ENCODE peak calls at places on chromosomes 6 and 20, in ten cellular contexts. Q is AG10803, O is hepatocyte, Y is GM13976, P is astrocyte of the spinal cord, W is choroid plexus epithelial cell, Z is cardiac muscle cell, G is BJ, K is H9, B is fibroblast of mammary gland. E is an unnamed sample.

GRCh38 chr6:134115715-134116074 is 63.3 kb upstream of the SLC2A12 start:
- DNase-seq in Q (no peak), O (no peak), Y (no peak), P (no peak), W (no peak), Z (no peak), G (no peak), K (no peak), B (no peak), E (no peak)

GRCh38 chr20:2699775-2700413 is 7.3 kb downstream of the EBF4 start:
- DNase-seq in Q (no peak), O (no peak), Y (no peak), P (no peak), W (no peak), Z (no peak), G (no peak), K (no peak), B (no peak), E (no peak)

GRCh38 chr6:19759117-19759880 is 77.9 kb upstream of the ID4 start:
- DNase-seq in Q (peak), O (no peak), Y (no peak), P (peak), W (peak), Z (no peak), G (peak), K (no peak), B (peak), E (peak)

GRCh38 chr20:19802492-19803158 is 44.6 kb downstream of the RIN2 start:
- DNase-seq in Q (no peak), O (peak), Y (no peak), P (peak), W (no peak), Z (peak), G (no peak), K (peak), B (no peak), E (no peak)

GRCh38 chr20:2301164-2301622 is 5.4 kb downstream of the TGM3 start:
- DNase-seq in Q (peak), O (peak), Y (peak), P (no peak), W (no peak), Z (no peak), G (no peak), K (no peak), B (peak), E (peak)

GRCh38 chr20:699811-700338 is 24.3 kb upstream of the SCRT2 start:
- DNase-seq in Q (no peak), O (no peak), Y (no peak), P (no peak), W (no peak), Z (peak), G (no peak), K (peak), B (no peak), E (no peak)

GRCh38 chr6:131982740-131983259 is 31.6 kb upstream of the CCN2 start:
- DNase-seq in Q (peak), O (no peak), Y (no peak), P (peak), W (peak), Z (no peak), G (peak), K (no peak), B (peak), E (peak)

GRCh38 chr6:11277275-11278206 is 45.1 kb upstream of the NEDD9 start:
- DNase-seq in Q (peak), O (peak), Y (peak), P (peak), W (peak), Z (peak), G (peak), K (peak), B (peak), E (peak)

GRCh38 chr20:57680131-57680716 is 29.6 kb downstream of the PMEPA1 start:
- DNase-seq in Q (peak), O (no peak), Y (peak), P (no peak), W (peak), Z (peak), G (no peak), K (no peak), B (no peak), E (no peak)

GRCh38 chr6:137917518-137917917 is 50.5 kb downstream of the TNFAIP3 start:
- DNase-seq in Q (no peak), O (no peak), Y (no peak), P (no peak), W (no peak), Z (no peak), G (no peak), K (no peak), B (no peak), E (no peak)

GRCh38 chr20:49595811-49596545 is 28.0 kb upstream of the PTGIS start:
- DNase-seq in Q (peak), O (no peak), Y (peak), P (peak), W (peak), Z (no peak), G (no peak), K (no peak), B (peak), E (peak)

GRCh38 chr6:22149501-22150490 is 147.0 kb downstream of the PRL start:
- DNase-seq in Q (no peak), O (peak), Y (no peak), P (peak), W (peak), Z (peak), G (no peak), K (no peak), B (no peak), E (no peak)

GRCh38 chr6:71288228-71289038 is at the start of gene OGFRL1:
- DNase-seq in Q (peak), O (peak), Y (peak), P (peak), W (peak), Z (peak), G (no peak), K (peak), B (peak), E (peak)
- TF ChIP-seq CTCF in Q (no peak), O (no peak), Y (peak), P (no peak), W (no peak), Z (no peak), G (no peak), K (no peak), B (no peak), E (no peak)

DNA sequence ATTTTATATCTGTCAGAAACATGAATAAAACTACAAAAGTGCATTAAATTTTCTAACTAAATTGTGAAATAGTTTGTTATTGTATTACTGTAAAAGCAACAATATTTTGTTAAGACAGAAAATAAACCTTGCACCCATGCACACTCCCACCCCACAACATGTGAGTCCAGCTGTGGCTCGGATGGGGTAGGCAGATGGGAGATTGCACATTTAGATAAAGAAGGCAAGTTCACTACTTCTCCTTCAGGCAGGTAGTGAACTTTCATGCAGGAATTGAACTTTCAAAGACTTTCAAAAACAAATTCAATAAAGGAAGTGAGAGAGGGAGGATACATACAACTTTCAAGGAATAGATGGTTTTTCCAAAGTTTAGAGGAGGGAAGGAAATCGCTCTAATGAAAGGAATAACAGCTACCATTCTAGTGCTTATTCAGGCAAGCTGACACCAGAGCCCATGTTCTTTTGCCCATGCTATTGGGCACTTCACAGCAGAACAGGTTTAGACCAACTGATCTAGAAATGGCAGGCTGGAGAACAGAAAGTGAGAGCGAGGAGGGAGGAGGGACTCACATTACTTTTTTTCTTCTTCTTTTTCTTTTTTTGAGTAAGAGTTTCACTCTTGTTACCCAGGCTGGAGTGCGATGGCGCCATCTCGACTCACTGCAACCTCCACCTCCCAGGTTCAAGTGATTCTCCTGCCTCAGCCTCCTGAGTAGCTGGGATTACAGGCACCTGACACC is 28.5 kb downstream of the SF3B5 start:
- DNase-seq in Q (no peak), O (no peak), Y (peak), P (no peak), W (no peak), Z (no peak), G (no peak), K (no peak), B (no peak), E (no peak)
- TF ChIP-seq CTCF in Q (no peak), O (no peak), Y (no peak), P (no peak), W (no peak), Z (no peak), G (no peak), K (no peak), B (no peak), E (no peak)

GRCh38 chr6:39791850-39792500 is at the start of gene DAAM2:
- DNase-seq in Q (peak), O (peak), Y (no peak), P (peak), W (peak), Z (peak), G (no peak), K (peak), B (peak), E (no peak)
- TF ChIP-seq CTCF in Q (peak), O (peak), Y (no peak), P (peak), W (peak), Z (peak), G (peak), K (peak), B (peak), E (peak)

GRCh38 chr6:47073125-47074110 is 31.3 kb upstream of the ADGRF1 start:
- DNase-seq in Q (no peak), O (no peak), Y (no peak), P (no peak), W (peak), Z (no peak), G (no peak), K (no peak), B (no peak), E (no peak)
- TF ChIP-seq CTCF in Q (peak), O (peak), Y (no peak), P (peak), W (peak), Z (peak), G (peak), K (peak), B (peak), E (peak)

DNA sequence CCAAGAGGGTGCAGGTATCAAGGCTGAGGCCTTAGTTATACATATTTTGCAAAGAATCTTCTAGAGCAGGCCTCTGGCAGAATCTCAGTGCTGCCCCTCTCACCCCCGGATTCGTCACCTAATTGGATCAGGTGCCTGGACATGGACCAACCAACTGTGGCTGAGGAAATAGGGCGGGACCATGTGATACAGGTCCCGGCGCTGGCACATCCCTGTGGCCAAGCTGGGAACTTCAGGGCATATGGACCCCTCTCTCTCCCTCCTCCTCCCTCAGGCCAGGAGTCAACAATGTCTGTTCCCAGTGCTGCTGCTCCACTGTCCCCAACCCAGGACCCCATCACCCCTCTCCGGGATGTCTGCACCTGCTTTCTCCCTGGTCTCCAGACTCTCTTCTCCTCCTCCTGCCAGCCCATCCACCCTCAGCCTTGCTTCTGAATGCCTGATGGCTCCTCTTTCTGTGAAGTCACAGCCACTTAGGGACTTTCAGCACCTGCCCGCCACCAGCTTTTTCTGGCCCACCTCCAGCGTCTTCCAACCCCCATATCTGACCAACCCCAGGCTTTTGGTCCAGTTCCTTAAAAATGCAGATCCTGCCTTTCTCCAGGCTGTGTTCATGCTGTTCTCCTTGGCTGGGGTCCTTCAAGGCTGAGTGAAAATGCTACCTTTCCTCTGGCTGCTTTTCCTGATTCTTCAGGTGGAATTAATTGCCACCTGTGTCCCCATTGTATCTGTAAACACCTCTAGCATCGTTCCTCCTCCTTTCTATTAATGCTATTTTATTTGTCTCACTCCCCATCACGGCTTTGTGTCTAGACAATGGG is 19.0 kb upstream of the MLN start:
- DNase-seq in Q (no peak), O (no peak), Y (no peak), P (no peak), W (peak), Z (peak), G (no peak), K (peak), B (peak), E (no peak)
- TF ChIP-seq CTCF in Q (peak), O (peak), Y (no peak), P (peak), W (peak), Z (peak), G (peak), K (peak), B (peak), E (peak)

GRCh38 chr20:51028616-51029263 is 5.8 kb upstream of the KCNG1 start:
- DNase-seq in Q (no peak), O (no peak), Y (no peak), P (no peak), W (no peak), Z (no peak), G (no peak), K (no peak), B (no peak), E (no peak)
- TF ChIP-seq CTCF in Q (no peak), O (no peak), Y (no peak), P (no peak), W (no peak), Z (no peak), G (no peak), K (no peak), B (no peak), E (no peak)

DNA sequence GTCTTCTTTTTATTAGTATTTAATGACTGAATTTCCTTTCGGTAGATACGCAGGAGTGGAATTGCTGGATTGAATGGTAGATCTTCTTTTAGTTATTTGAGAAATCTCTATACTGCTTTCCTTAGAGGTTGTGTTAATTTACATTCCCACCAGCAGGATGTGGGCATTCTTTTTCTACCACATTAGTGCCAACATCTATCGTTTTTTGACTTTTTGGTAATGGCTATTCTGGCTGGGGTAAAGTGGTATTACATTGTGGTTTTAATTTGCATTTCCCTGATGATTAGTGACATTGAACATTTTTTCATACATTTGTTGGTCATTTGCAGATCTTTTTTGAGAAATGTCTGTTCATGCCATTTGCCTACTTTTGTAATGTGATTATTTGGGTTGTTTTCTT is 37.1 kb downstream of the SUMO4 start:
- DNase-seq in Q (no peak), O (no peak), Y (no peak), P (no peak), W (no peak), Z (no peak), G (no peak), K (no peak), B (no peak), E (no peak)
- TF ChIP-seq CTCF in Q (no peak), O (no peak), Y (no peak), P (no peak), W (no peak), Z (no peak), G (peak), K (no peak), B (no peak), E (peak)

GRCh38 chr20:62415354-62416111 is 8.4 kb upstream of the CABLES2 start:
- DNase-seq in Q (no peak), O (no peak), Y (no peak), P (no peak), W (no peak), Z (no peak), G (no peak), K (no peak), B (no peak), E (no peak)

GRCh38 chr20:62413025-62413580 is 6.0 kb upstream of the CABLES2 start:
- DNase-seq in Q (no peak), O (peak), Y (no peak), P (no peak), W (no peak), Z (no peak), G (no peak), K (no peak), B (no peak), E (no peak)

GRCh38 chr20:62412194-62413024 is 5.3 kb upstream of the CABLES2 start:
- DNase-seq in Q (no peak), O (peak), Y (no peak), P (no peak), W (no peak), Z (no peak), G (no peak), K (no peak), B (no peak), E (no peak)

GRCh38 chr20:62411479-62412193 is 4.6 kb upstream of the CABLES2 start:
- DNase-seq in Q (no peak), O (no peak), Y (no peak), P (no peak), W (no peak), Z (no peak), G (no peak), K (no peak), B (no peak), E (no peak)

DNA sequence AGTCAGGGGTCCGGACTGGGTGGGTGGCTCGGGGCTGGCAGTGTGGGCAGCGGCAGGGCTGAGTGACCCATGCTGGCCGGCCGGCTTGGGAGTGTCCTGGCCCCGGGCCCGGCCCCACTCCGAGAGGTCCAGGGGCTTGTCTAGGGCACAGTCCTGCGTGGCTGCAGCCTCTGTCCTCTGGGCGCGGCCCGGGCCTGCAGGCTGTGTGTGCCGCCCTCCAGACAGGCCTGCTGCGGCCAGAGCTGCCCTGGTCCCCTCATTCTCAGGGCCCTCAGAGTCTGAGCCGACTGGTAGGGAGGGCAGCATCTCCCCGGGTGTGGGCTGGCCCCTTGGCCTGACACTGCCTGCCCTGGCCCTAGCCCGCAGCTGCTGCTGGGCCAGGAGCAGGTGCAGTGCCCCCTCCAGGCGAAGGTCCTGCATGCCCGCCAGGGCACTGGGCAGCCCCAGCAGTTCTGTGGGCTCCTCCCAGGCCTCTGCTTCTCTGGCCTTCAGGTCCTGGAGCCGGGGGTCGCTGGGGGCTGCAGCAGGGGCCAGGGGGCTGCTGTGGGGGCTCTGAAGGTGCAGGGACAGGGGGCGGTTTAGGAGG is 6.9 kb upstream of the CABLES2 start:
- DNase-seq in Q (no peak), O (no peak), Y (no peak), P (no peak), W (no peak), Z (no peak), G (no peak), K (peak), B (no peak), E (no peak)
- TF ChIP-seq CTCF in Q (no peak), O (no peak), Y (no peak), P (peak), W (no peak), Z (peak), G (no peak), K (peak), B (no peak), E (peak)

GRCh38 chr20:40880063-40880715 is 148.4 kb upstream of the TOP1 start:
- DNase-seq in Q (no peak), O (no peak), Y (no peak), P (no peak), W (peak), Z (no peak), G (no peak), K (no peak), B (no peak), E (no peak)
- TF ChIP-seq CTCF in Q (no peak), O (no peak), Y (no peak), P (no peak), W (peak), Z (no peak), G (no peak), K (no peak), B (no peak), E (no peak)

DNA sequence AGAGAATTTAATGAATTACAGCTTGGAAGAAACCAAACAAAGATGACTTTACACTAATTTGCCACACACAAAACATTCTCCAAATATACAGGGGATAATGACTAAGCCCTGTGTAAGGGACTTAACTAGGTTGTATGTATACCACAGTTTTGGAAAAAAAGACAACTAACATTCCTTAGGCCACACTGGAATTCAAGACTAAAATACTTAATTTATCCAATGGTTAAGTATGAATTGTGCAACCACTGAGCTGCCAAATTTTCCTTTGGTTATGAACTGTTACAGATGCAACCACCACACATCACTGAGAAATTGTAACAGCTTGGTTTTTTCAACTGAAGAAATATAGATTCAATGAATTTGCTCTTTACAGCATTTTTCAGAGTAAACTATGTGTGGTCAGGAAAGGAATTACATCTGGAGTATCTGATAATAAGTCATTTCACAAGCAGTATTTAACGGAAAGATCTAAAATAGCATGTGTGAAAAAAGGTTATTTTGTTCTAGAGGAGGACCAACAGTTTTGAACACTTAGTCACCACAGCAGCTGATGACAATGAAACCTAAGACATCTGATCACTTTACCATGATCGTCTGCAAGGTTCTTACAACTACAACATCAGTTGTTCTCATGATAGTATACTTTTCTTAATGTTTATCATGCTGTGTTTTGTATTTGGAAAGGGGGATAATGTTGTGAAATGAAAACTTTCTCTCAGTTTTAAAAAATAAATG is 318.8 kb downstream of the BCKDHB start:
- DNase-seq in Q (peak), O (no peak), Y (no peak), P (peak), W (peak), Z (no peak), G (peak), K (no peak), B (peak), E (peak)
- TF ChIP-seq CTCF in Q (peak), O (no peak), Y (no peak), P (peak), W (peak), Z (no peak), G (no peak), K (no peak), B (no peak), E (peak)